ENCODE peak calls at places on chromosomes 3 and 15, in four cellular contexts. J is HL-60, D is fibroblast of mammary gland, O is tibial artery. W is an unnamed sample.

GRCh38 chr3:50324351-50325144 is 2.0 kb upstream of the HYAL2 start:
- DNase-seq in D (peak; percentile 69), J (no peak), O (peak; percentile 73), W (peak; percentile 92)

GRCh38 chr15:95757171-95757570 is 573.3 kb upstream of the NR2F2 start:
- DNase-seq in O (no peak), D (no peak), J (no peak), W (no peak)

GRCh38 chr3:65596511-65597224 is 442.1 kb downstream of the MAGI1 start:
- DNase-seq in D (no peak), J (no peak), O (no peak), W (peak; percentile 59)

GRCh38 chr3:83941990-83942710 is 1016.6 kb upstream of the CADM2 start:
- DNase-seq in J (no peak), O (no peak), D (no peak), W (no peak)

GRCh38 chr15:74826911-74827310 is 484 bp downstream of the CPLX3 start:
- DNase-seq in O (no peak), J (no peak), D (no peak), W (no peak)

GRCh38 chr3:197404754-197405153 is 106.3 kb upstream of the DLG1 start:
- DNase-seq in J (no peak), D (no peak), O (no peak), W (no peak)

GRCh38 chr15:71669688-71670087 is 140.7 kb upstream of the NR2E3 start:
- DNase-seq in D (no peak), O (no peak), J (no peak), W (no peak)

GRCh38 chr3:66303556-66303955 is 82.8 kb downstream of the SLC25A26 start:
- DNase-seq in O (no peak), J (no peak), D (no peak), W (no peak)

GRCh38 chr15:73246411-73246810 is 122.3 kb downstream of the HCN4 start:
- DNase-seq in J (no peak), O (no peak), D (no peak), W (no peak)

GRCh38 chr3:12793701-12794100 is 2.8 kb upstream of the CAND2 start:
- DNase-seq in O (no peak), D (no peak), J (no peak), W (no peak)

GRCh38 chr3:100454684-100455083 is 37.7 kb upstream of the TMEM45A start:
- DNase-seq in D (no peak), O (no peak), J (no peak), W (no peak)

GRCh38 chr15:63833246-63833696 is 477 bp downstream of the HERC1 start:
- DNase-seq in D (peak; percentile 17), O (peak; percentile 25), J (no peak), W (peak; percentile 66)

GRCh38 chr3:56421205-56421604 is 47.1 kb downstream of the ERC2 start:
- DNase-seq in O (no peak), D (peak; percentile 1), J (no peak), W (no peak)

GRCh38 chr3:61564405-61565059 is 3.2 kb downstream of the PTPRG start:
- DNase-seq in D (peak; percentile 73), J (no peak), O (peak; percentile 85), W (peak; percentile 94)

GRCh38 chr3:87987952-87988351 is 70.9 kb downstream of the CGGBP1 start:
- DNase-seq in O (no peak), D (no peak), J (no peak), W (no peak)

GRCh38 chr3:78140274-78140673 is 1100.4 kb downstream of the ROBO2 start:
- DNase-seq in O (no peak), J (no peak), D (no peak), W (no peak)

GRCh38 chr15:68666120-68666811 is 87.5 kb downstream of the CORO2B start:
- DNase-seq in O (no peak), J (no peak), D (no peak), W (no peak)

GRCh38 chr15:60426870-60427528 is 29.2 kb upstream of the ANXA2 start:
- DNase-seq in D (peak; percentile 88), J (no peak), O (no peak), W (no peak)

GRCh38 chr3:36434682-36435426 is 54.5 kb downstream of the STAC start:
- DNase-seq in J (no peak), O (no peak), D (peak; percentile 53), W (no peak)

GRCh38 chr3:194301730-194302129 is 49.4 kb downstream of the CPN2 start:
- DNase-seq in J (no peak), O (no peak), D (no peak), W (no peak)

GRCh38 chr3:48428863-48429415 is 947 bp downstream of the PLXNB1 start:
- DNase-seq in J (no peak), D (no peak), O (peak; percentile 71), W (peak; percentile 74)

GRCh38 chr3:48405971-48406370 is 23.9 kb downstream of the PLXNB1 start:
- DNase-seq in D (no peak), J (no peak), O (no peak), W (peak; percentile 1)

DNA sequence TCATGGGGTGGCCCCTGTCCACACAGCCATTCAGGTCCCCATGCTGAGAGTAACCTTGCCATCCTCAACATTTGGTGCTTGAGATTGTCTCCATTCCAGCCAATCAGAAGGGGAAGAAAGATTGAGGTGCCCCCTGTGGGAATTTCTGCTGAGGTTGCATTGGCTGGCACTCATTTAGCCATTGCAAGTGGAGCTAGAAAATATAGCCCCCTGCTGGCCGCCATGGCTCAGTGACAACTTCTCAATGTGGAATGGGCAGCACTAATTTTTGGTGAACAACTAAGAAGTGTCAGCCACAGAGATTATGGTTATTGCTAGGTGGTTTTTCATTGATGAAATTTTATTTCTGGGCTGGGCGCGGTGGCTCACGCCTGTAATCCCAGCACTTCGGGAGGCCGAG is 22.0 kb downstream of the COL6A6 start:
- DNase-seq in D (peak; percentile 47), O (no peak), J (no peak), W (peak; percentile 70)
- TF ChIP-seq CTCF in D (peak; percentile 70), O (no peak), J (peak; percentile 81), W (peak; percentile 88)

GRCh38 chr3:40181182-40181581 is 128.3 kb upstream of the EIF1B start:
- DNase-seq in D (no peak), J (no peak), O (no peak), W (no peak)

GRCh38 chr3:40173291-40173710 is 136.2 kb upstream of the EIF1B start:
- DNase-seq in O (no peak), D (peak; percentile 5), J (no peak), W (peak; percentile 49)

GRCh38 chr3:40178012-40178594 is 131.4 kb upstream of the EIF1B start:
- DNase-seq in O (no peak), D (no peak), J (no peak), W (no peak)

DNA sequence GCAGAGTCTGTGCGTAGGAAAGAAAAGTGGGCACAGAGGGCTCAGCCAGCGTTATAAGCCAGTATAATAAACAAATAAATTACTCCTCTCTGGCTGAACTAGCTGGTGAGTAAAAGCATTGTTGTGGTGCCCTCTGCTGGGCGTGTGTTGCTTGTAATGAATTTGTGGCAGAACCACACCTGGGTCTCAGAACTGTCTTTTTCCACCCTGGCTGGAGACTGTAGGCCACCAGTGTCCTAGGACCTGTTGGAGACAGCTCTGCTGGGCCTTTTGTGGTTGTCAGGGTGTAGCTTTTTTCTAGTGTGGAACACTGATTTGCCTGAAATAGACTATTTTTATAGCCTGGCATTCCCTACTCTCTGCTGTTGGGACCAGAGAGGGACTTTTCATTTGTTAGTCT is 130.5 kb upstream of the EIF1B start:
- DNase-seq in D (peak; percentile 77), J (no peak), O (peak; percentile 73), W (peak; percentile 85)
- TF ChIP-seq CTCF in D (peak; percentile 74), J (peak; percentile 36), O (peak; percentile 69), W (peak; percentile 80)

DNA sequence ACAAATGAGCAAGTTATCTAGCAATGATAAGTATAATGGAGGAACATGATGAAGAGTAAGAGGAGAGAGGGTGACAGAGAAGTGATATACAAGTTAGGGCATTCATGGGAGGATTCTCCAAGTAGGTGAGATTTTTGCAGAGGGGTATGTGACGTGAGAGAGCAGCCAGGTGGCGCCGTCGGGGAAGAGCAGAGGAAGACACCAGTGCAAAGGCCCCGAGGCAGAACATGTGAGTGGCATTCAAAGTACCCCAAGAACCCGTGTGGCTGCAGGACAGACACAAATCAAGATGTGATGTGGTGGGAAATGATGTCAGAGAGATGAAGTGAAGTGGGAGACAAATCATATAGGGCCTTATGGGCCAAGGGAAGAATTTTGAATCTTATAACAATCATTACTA is 81.8 kb upstream of the GRM7 start:
- DNase-seq in O (no peak), J (no peak), D (no peak), W (no peak)
- TF ChIP-seq CTCF in O (no peak), J (no peak), D (no peak), W (no peak)

GRCh38 chr15:49832421-49832980 is 211.7 kb downstream of the DTWD1 start:
- DNase-seq in O (no peak), D (peak; percentile 26), J (no peak), W (no peak)
- TF ChIP-seq CTCF in O (no peak), D (peak; percentile 9), J (peak; percentile 7), W (no peak)

GRCh38 chr3:164004205-164004604 is 1074.1 kb downstream of the SI start:
- DNase-seq in J (no peak), D (no peak), O (no peak), W (peak; percentile 20)
- TF ChIP-seq CTCF in J (no peak), D (no peak), O (no peak), W (no peak)

DNA sequence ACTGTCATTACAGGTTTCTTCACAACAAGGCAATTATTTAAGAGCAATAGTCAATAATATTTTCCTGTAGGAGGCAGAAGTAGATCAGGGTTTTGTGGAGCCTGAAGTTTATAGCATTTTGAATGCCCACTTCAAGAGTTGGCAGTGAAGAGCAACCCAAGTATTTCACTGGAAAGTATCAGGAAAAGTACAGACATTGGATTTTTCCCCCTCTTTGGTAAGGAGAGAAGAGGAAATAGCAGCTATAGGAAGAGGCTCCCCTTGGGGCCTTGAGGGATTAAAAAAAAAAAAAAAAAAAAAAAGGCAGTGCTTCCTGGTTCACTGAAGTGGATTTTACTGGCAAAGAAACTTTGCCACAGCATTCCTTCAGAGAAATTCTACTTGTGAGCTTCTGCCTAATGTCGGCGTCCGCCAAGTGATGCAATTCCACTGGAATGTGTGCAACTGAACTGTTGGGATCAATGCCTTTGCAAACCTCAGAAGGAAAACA is 5.7 kb upstream of the CNTN6 start:
- DNase-seq in O (peak; percentile 62), J (no peak), D (peak; percentile 91), W (peak; percentile 19)
- TF ChIP-seq CTCF in O (peak; percentile 31), J (no peak), D (peak; percentile 38), W (no peak)

DNA sequence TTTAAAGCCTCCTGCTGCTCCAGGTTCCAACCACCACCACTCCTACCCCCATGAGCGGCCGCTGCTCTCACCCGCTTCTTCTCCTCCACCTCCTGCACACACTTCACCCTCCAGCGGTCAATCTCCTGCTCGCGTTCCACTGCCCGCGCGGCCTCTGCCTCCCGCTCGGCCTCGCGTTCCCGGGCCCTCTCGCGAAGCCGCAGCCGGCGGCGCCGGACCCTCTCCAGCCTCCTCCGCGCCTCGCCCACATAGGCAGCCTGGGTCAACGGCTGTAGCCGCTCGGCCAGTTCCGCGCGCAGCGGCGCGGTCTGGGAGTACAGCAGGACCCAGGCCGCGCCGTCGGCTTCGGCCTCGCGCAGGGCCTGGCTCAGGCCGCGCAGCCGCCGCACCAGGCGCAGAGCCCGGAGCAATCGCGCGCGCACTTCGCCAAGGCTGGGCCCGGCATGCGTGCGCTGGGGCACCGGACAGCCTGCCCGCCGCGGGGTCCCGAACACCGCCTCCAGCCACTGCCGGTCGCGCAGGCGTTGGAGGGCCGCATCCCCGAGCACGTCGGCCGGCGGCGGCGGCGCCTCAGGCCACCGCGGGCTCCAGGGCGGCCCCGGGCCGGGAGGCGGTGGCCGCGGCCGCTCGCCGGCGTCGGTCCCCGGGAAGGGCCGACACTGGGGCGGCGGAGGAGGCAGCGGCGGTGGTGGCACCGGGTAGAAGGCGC is 613 bp downstream of the PDCD7 start:
- DNase-seq in D (peak; percentile 47), J (peak; percentile 37), O (no peak), W (peak; percentile 72)
- TF ChIP-seq CTCF in D (no peak), J (no peak), O (no peak), W (no peak)